ENCODE peak calls at places on chromosome 12, in four cellular contexts. P, B, G and Q are unnamed samples.

GRCh38 chr12:91778091-91778819 is 367.4 kb downstream of the BTG1 start:
- DNase-seq in P (no peak), G (no peak), B (no peak), Q (no peak)

GRCh38 chr12:43015090-43015737 is 425.7 kb upstream of the PRICKLE1 start:
- DNase-seq in G (no peak), B (no peak), P (no peak), Q (no peak)

GRCh38 chr12:6827982-6828670 is at the start of gene P3H3:
- DNase-seq in G (no peak), B (no peak), P (no peak), Q (no peak)

GRCh38 chr12:24135158-24135850 is 185.8 kb upstream of the SOX5 start:
- DNase-seq in P (no peak), G (no peak), B (no peak), Q (no peak)

GRCh38 chr12:130249376-130249775 is 87.1 kb downstream of the FZD10 start:
- DNase-seq in G (no peak), B (no peak), P (no peak), Q (no peak)

GRCh38 chr12:40834321-40834720 is 142.1 kb downstream of the CNTN1 start:
- DNase-seq in P (no peak), B (no peak), G (no peak), Q (no peak)

GRCh38 chr12:6915023-6915788 is 826 bp downstream of the ENO2 start:
- DNase-seq in P (no peak), G (no peak), B (no peak), Q (no peak)

GRCh38 chr12:19014243-19014642 is 115.3 kb upstream of the PLEKHA5 start:
- DNase-seq in G (no peak), P (no peak), B (no peak), Q (no peak)

GRCh38 chr12:98198261-98198982 is 317.0 kb upstream of the TMPO start:
- DNase-seq in P (no peak), B (no peak), G (no peak), Q (no peak)

GRCh38 chr12:71661977-71662522 is 1.6 kb downstream of the ZFC3H1 start:
- DNase-seq in B (no peak), P (no peak), G (no peak), Q (no peak)

GRCh38 chr12:124853781-124854636 is 9.7 kb downstream of the SCARB1 start:
- DNase-seq in G (no peak), P (no peak), B (no peak), Q (no peak)

GRCh38 chr12:105192624-105193225 is 43.2 kb downstream of the APPL2 start:
- DNase-seq in P (no peak), G (no peak), B (no peak), Q (no peak)

GRCh38 chr12:109656681-109657262 is 56.9 kb upstream of the FAM222A start:
- DNase-seq in B (no peak), G (no peak), P (no peak), Q (no peak)

GRCh38 chr12:107372229-107372658 is 278.9 kb upstream of the CRY1 start:
- DNase-seq in P (peak), B (no peak), G (no peak), Q (peak)

GRCh38 chr12:71282020-71282419 is 124.2 kb upstream of the TSPAN8 start:
- DNase-seq in P (no peak), G (no peak), B (no peak), Q (no peak)

GRCh38 chr12:74148849-74149248 is 388.8 kb upstream of the ATXN7L3B start:
- DNase-seq in P (no peak), G (no peak), B (no peak), Q (no peak)

GRCh38 chr12:58204086-58204485 is 262.7 kb downstream of the ATP23 start:
- DNase-seq in B (no peak), G (no peak), P (no peak), Q (no peak)

GRCh38 chr12:108798551-108799221 is 58.7 kb downstream of the SSH1 start:
- DNase-seq in P (no peak), B (no peak), G (no peak), Q (no peak)

GRCh38 chr12:45191239-45191638 is 24.7 kb upstream of the ANO6 start:
- DNase-seq in P (no peak), B (peak), G (no peak), Q (no peak)

GRCh38 chr12:16605666-16606116 is 271 bp downstream of the LMO3 start:
- DNase-seq in P (no peak), G (peak), B (no peak), Q (no peak)
- H3K4me3 ChIP-seq in P (no peak), G (peak), B (peak), Q (no peak)

GRCh38 chr12:65923228-65923627 is 98.9 kb downstream of the HMGA2 start:
- DNase-seq in G (no peak), P (no peak), B (no peak), Q (no peak)

GRCh38 chr12:65929641-65930040 is 105.4 kb downstream of the HMGA2 start:
- DNase-seq in G (no peak), P (no peak), B (no peak), Q (no peak)

GRCh38 chr12:65926119-65927004 is 102.1 kb downstream of the HMGA2 start:
- DNase-seq in B (no peak), P (no peak), G (no peak), Q (no peak)

GRCh38 chr12:65922077-65922476 is 97.8 kb downstream of the HMGA2 start:
- DNase-seq in B (no peak), G (no peak), P (no peak), Q (no peak)

GRCh38 chr12:65925626-65926025 is 101.3 kb downstream of the HMGA2 start:
- DNase-seq in G (no peak), P (no peak), B (no peak), Q (no peak)
- H3K4me3 ChIP-seq in G (no peak), P (no peak), B (no peak), Q (no peak)

GRCh38 chr12:113587720-113588119 is 116.0 kb upstream of the LHX5 start:
- DNase-seq in B (no peak), G (no peak), P (no peak), Q (no peak)

GRCh38 chr12:113586461-113586860 is 114.8 kb upstream of the LHX5 start:
- DNase-seq in G (no peak), P (no peak), B (no peak), Q (no peak)

GRCh38 chr12:113589437-113589836 is 117.8 kb upstream of the LHX5 start:
- DNase-seq in B (no peak), G (no peak), P (no peak), Q (no peak)

GRCh38 chr12:113594967-113595366 is 123.3 kb upstream of the LHX5 start:
- DNase-seq in B (no peak), G (no peak), P (no peak), Q (no peak)

GRCh38 chr12:113591480-113591971 is 119.9 kb upstream of the LHX5 start:
- DNase-seq in B (no peak), P (no peak), G (no peak), Q (no peak)
- H3K4me3 ChIP-seq in B (no peak), P (no peak), G (no peak), Q (no peak)

GRCh38 chr12:123634142-123634561 is 523 bp downstream of the GTF2H3 start:
- DNase-seq in P (no peak), G (no peak), B (no peak), Q (no peak)
- H3K4me3 ChIP-seq in P (peak), G (peak), B (peak), Q (peak)